ENCODE peak calls at places on chromosome 2, in nine cellular contexts. One of them, this sample, is unnamed.

GRCh38 chr2:78589871-78590270 is 435.6 kb upstream of the REG3G start:
- DNase-seq in foreskin keratinocyte: no peak
- DNase-seq in Calu3: no peak
- DNase-seq in left ventricle myocardium inferior: no peak
- DNase-seq in glutamatergic neuron: no peak
- DNase-seq in progenitor cell of endocrine pancreas: no peak
- DNase-seq in AG10803: no peak
- DNase-seq in fibroblast of lung: no peak
- DNase-seq in esophagus squamous epithelium: no peak
- DNase-seq in this sample: no peak

GRCh38 chr2:14182227-14182946 is 450.1 kb upstream of the LRATD1 start:
- DNase-seq in left ventricle myocardium inferior: no peak
- DNase-seq in Calu3: no peak
- DNase-seq in AG10803: no peak
- DNase-seq in foreskin keratinocyte: no peak
- DNase-seq in glutamatergic neuron: no peak
- DNase-seq in esophagus squamous epithelium: no peak
- DNase-seq in fibroblast of lung: no peak
- DNase-seq in progenitor cell of endocrine pancreas: no peak
- DNase-seq in this sample: peak

GRCh38 chr2:164917296-164917903 is 37.9 kb downstream of the SLC38A11 start:
- DNase-seq in Calu3: peak
- DNase-seq in esophagus squamous epithelium: no peak
- DNase-seq in progenitor cell of endocrine pancreas: peak
- DNase-seq in fibroblast of lung: peak
- DNase-seq in left ventricle myocardium inferior: peak
- DNase-seq in glutamatergic neuron: no peak
- DNase-seq in AG10803: peak
- DNase-seq in foreskin keratinocyte: no peak
- DNase-seq in this sample: no peak

GRCh38 chr2:97741251-97741650 is 27.9 kb downstream of the ZAP70 start:
- DNase-seq in left ventricle myocardium inferior: peak
- DNase-seq in Calu3: no peak
- DNase-seq in glutamatergic neuron: no peak
- DNase-seq in esophagus squamous epithelium: no peak
- DNase-seq in fibroblast of lung: no peak
- DNase-seq in progenitor cell of endocrine pancreas: no peak
- DNase-seq in AG10803: no peak
- DNase-seq in foreskin keratinocyte: no peak
- DNase-seq in this sample: no peak

GRCh38 chr2:143906850-143907249 is 613.1 kb downstream of the ZEB2 start:
- DNase-seq in left ventricle myocardium inferior: no peak
- DNase-seq in foreskin keratinocyte: no peak
- DNase-seq in Calu3: no peak
- DNase-seq in fibroblast of lung: no peak
- DNase-seq in progenitor cell of endocrine pancreas: no peak
- DNase-seq in glutamatergic neuron: no peak
- DNase-seq in AG10803: no peak
- DNase-seq in esophagus squamous epithelium: no peak
- DNase-seq in this sample: no peak

GRCh38 chr2:219041252-219041651 is at the start of gene CFAP65:
- DNase-seq in glutamatergic neuron: peak
- DNase-seq in AG10803: peak
- DNase-seq in fibroblast of lung: peak
- DNase-seq in Calu3: peak
- DNase-seq in foreskin keratinocyte: no peak
- DNase-seq in left ventricle myocardium inferior: no peak
- DNase-seq in progenitor cell of endocrine pancreas: no peak
- DNase-seq in esophagus squamous epithelium: no peak
- DNase-seq in this sample: peak

GRCh38 chr2:220687231-220687843 is 884.8 kb downstream of the EPHA4 start:
- DNase-seq in esophagus squamous epithelium: no peak
- DNase-seq in AG10803: peak
- DNase-seq in fibroblast of lung: peak
- DNase-seq in glutamatergic neuron: peak
- DNase-seq in Calu3: peak
- DNase-seq in progenitor cell of endocrine pancreas: peak
- DNase-seq in foreskin keratinocyte: peak
- DNase-seq in left ventricle myocardium inferior: peak
- DNase-seq in this sample: no peak

GRCh38 chr2:18510775-18511174 is 49.7 kb downstream of the RDH14 start:
- DNase-seq in AG10803: no peak
- DNase-seq in progenitor cell of endocrine pancreas: no peak
- DNase-seq in fibroblast of lung: no peak
- DNase-seq in foreskin keratinocyte: no peak
- DNase-seq in Calu3: no peak
- DNase-seq in glutamatergic neuron: no peak
- DNase-seq in esophagus squamous epithelium: no peak
- DNase-seq in left ventricle myocardium inferior: no peak
- DNase-seq in this sample: no peak

GRCh38 chr2:59910176-59910575 is 643.3 kb downstream of the BCL11A start:
- DNase-seq in esophagus squamous epithelium: no peak
- DNase-seq in AG10803: no peak
- DNase-seq in foreskin keratinocyte: no peak
- DNase-seq in left ventricle myocardium inferior: no peak
- DNase-seq in Calu3: no peak
- DNase-seq in progenitor cell of endocrine pancreas: no peak
- DNase-seq in glutamatergic neuron: no peak
- DNase-seq in fibroblast of lung: no peak
- DNase-seq in this sample: no peak

GRCh38 chr2:236498369-236498768 is 71.3 kb upstream of the ACKR3 start:
- DNase-seq in left ventricle myocardium inferior: peak
- DNase-seq in AG10803: peak
- DNase-seq in esophagus squamous epithelium: no peak
- DNase-seq in progenitor cell of endocrine pancreas: no peak
- DNase-seq in Calu3: peak
- DNase-seq in fibroblast of lung: peak
- DNase-seq in glutamatergic neuron: no peak
- DNase-seq in foreskin keratinocyte: no peak
- DNase-seq in this sample: no peak

GRCh38 chr2:236501026-236501425 is 68.6 kb upstream of the ACKR3 start:
- DNase-seq in foreskin keratinocyte: no peak
- DNase-seq in progenitor cell of endocrine pancreas: no peak
- DNase-seq in AG10803: no peak
- DNase-seq in glutamatergic neuron: no peak
- DNase-seq in Calu3: no peak
- DNase-seq in fibroblast of lung: no peak
- DNase-seq in esophagus squamous epithelium: no peak
- DNase-seq in left ventricle myocardium inferior: no peak
- DNase-seq in this sample: no peak

GRCh38 chr2:236501531-236501930 is 68.1 kb upstream of the ACKR3 start:
- DNase-seq in esophagus squamous epithelium: no peak
- DNase-seq in foreskin keratinocyte: no peak
- DNase-seq in AG10803: no peak
- DNase-seq in glutamatergic neuron: no peak
- DNase-seq in fibroblast of lung: no peak
- DNase-seq in Calu3: no peak
- DNase-seq in progenitor cell of endocrine pancreas: no peak
- DNase-seq in left ventricle myocardium inferior: no peak
- DNase-seq in this sample: no peak

GRCh38 chr2:236499691-236500573 is 69.7 kb upstream of the ACKR3 start:
- DNase-seq in left ventricle myocardium inferior: no peak
- DNase-seq in foreskin keratinocyte: no peak
- DNase-seq in Calu3: no peak
- DNase-seq in esophagus squamous epithelium: no peak
- DNase-seq in progenitor cell of endocrine pancreas: no peak
- DNase-seq in AG10803: peak
- DNase-seq in fibroblast of lung: peak
- DNase-seq in glutamatergic neuron: no peak
- DNase-seq in this sample: peak

GRCh38 chr2:236496311-236496710 is 73.3 kb upstream of the ACKR3 start:
- DNase-seq in foreskin keratinocyte: no peak
- DNase-seq in progenitor cell of endocrine pancreas: no peak
- DNase-seq in fibroblast of lung: no peak
- DNase-seq in AG10803: no peak
- DNase-seq in Calu3: no peak
- DNase-seq in glutamatergic neuron: no peak
- DNase-seq in left ventricle myocardium inferior: no peak
- DNase-seq in esophagus squamous epithelium: no peak
- DNase-seq in this sample: no peak
- TF ChIP-seq CTCF in foreskin keratinocyte: no peak
- TF ChIP-seq CTCF in progenitor cell of endocrine pancreas: no peak
- TF ChIP-seq CTCF in fibroblast of lung: no peak
- TF ChIP-seq CTCF in AG10803: no peak
- TF ChIP-seq CTCF in Calu3: no peak
- TF ChIP-seq CTCF in glutamatergic neuron: no peak
- TF ChIP-seq CTCF in left ventricle myocardium inferior: no peak
- TF ChIP-seq CTCF in esophagus squamous epithelium: no peak
- TF ChIP-seq CTCF in this sample: no peak

GRCh38 chr2:12173943-12174340 is 427.5 kb downstream of the LPIN1 start:
- DNase-seq in glutamatergic neuron: no peak
- DNase-seq in left ventricle myocardium inferior: no peak
- DNase-seq in fibroblast of lung: no peak
- DNase-seq in AG10803: no peak
- DNase-seq in esophagus squamous epithelium: no peak
- DNase-seq in foreskin keratinocyte: no peak
- DNase-seq in progenitor cell of endocrine pancreas: no peak
- DNase-seq in Calu3: no peak
- DNase-seq in this sample: no peak

GRCh38 chr2:12170151-12170550 is 423.7 kb downstream of the LPIN1 start:
- DNase-seq in left ventricle myocardium inferior: no peak
- DNase-seq in Calu3: no peak
- DNase-seq in progenitor cell of endocrine pancreas: no peak
- DNase-seq in esophagus squamous epithelium: no peak
- DNase-seq in foreskin keratinocyte: no peak
- DNase-seq in AG10803: peak
- DNase-seq in glutamatergic neuron: no peak
- DNase-seq in fibroblast of lung: no peak
- DNase-seq in this sample: no peak

GRCh38 chr2:12175323-12175722 is 428.9 kb downstream of the LPIN1 start:
- DNase-seq in left ventricle myocardium inferior: no peak
- DNase-seq in AG10803: no peak
- DNase-seq in esophagus squamous epithelium: no peak
- DNase-seq in glutamatergic neuron: no peak
- DNase-seq in foreskin keratinocyte: no peak
- DNase-seq in progenitor cell of endocrine pancreas: no peak
- DNase-seq in fibroblast of lung: no peak
- DNase-seq in Calu3: no peak
- DNase-seq in this sample: no peak

GRCh38 chr2:12176621-12177020 is 430.2 kb downstream of the LPIN1 start:
- DNase-seq in esophagus squamous epithelium: no peak
- DNase-seq in progenitor cell of endocrine pancreas: no peak
- DNase-seq in glutamatergic neuron: no peak
- DNase-seq in fibroblast of lung: no peak
- DNase-seq in Calu3: no peak
- DNase-seq in left ventricle myocardium inferior: no peak
- DNase-seq in foreskin keratinocyte: peak
- DNase-seq in AG10803: no peak
- DNase-seq in this sample: no peak

DNA sequence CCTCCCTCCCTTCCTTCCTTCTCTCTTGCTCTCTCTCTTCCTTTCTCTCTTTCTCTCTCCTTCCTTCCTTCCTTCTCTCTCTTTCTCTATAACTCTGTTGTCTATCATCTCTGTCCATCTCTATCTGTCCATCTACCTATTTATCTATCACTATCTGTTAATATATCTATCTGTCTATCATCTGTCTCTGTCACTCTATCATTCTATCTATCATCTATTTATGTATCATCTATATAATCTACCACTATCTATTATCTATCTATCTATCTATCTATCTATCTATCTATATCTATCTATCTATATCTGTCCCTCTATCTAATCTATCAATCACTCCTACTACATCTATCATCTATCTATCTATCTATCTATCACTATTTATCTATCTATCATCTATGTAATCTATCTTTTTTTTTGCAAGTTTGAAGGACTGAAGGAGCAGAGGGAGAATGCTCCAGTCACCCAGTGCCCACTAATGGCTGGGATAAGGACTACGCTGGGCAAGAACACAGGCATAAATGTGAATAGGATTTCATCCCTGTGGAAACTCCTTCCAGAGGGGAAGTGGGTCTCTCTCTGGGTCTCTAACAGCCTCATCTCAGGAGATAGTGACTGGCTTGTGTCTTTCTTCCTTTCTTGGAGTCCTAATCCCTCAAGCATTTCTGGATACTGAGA is 427.0 kb downstream of the LPIN1 start:
- DNase-seq in AG10803: peak
- DNase-seq in glutamatergic neuron: no peak
- DNase-seq in fibroblast of lung: no peak
- DNase-seq in Calu3: no peak
- DNase-seq in foreskin keratinocyte: no peak
- DNase-seq in left ventricle myocardium inferior: no peak
- DNase-seq in progenitor cell of endocrine pancreas: no peak
- DNase-seq in esophagus squamous epithelium: no peak
- DNase-seq in this sample: no peak
- TF ChIP-seq CTCF in AG10803: peak
- TF ChIP-seq CTCF in glutamatergic neuron: no peak
- TF ChIP-seq CTCF in fibroblast of lung: peak
- TF ChIP-seq CTCF in Calu3: no peak
- TF ChIP-seq CTCF in foreskin keratinocyte: peak
- TF ChIP-seq CTCF in left ventricle myocardium inferior: no peak
- TF ChIP-seq CTCF in progenitor cell of endocrine pancreas: no peak
- TF ChIP-seq CTCF in esophagus squamous epithelium: no peak
- TF ChIP-seq CTCF in this sample: peak

GRCh38 chr2:74119324-74119723 is 28.4 kb downstream of the BOLA3 start:
- DNase-seq in left ventricle myocardium inferior: no peak
- DNase-seq in fibroblast of lung: peak
- DNase-seq in esophagus squamous epithelium: no peak
- DNase-seq in foreskin keratinocyte: no peak
- DNase-seq in AG10803: peak
- DNase-seq in Calu3: no peak
- DNase-seq in glutamatergic neuron: no peak
- DNase-seq in progenitor cell of endocrine pancreas: no peak
- DNase-seq in this sample: no peak
- TF ChIP-seq CTCF in left ventricle myocardium inferior: no peak
- TF ChIP-seq CTCF in fibroblast of lung: no peak
- TF ChIP-seq CTCF in esophagus squamous epithelium: no peak
- TF ChIP-seq CTCF in foreskin keratinocyte: peak
- TF ChIP-seq CTCF in AG10803: peak
- TF ChIP-seq CTCF in Calu3: no peak
- TF ChIP-seq CTCF in glutamatergic neuron: no peak
- TF ChIP-seq CTCF in progenitor cell of endocrine pancreas: no peak
- TF ChIP-seq CTCF in this sample: no peak

GRCh38 chr2:27050281-27050995 is 1.0 kb upstream of the AGBL5 start:
- DNase-seq in fibroblast of lung: peak
- DNase-seq in Calu3: peak
- DNase-seq in AG10803: peak
- DNase-seq in foreskin keratinocyte: no peak
- DNase-seq in progenitor cell of endocrine pancreas: peak
- DNase-seq in left ventricle myocardium inferior: peak
- DNase-seq in esophagus squamous epithelium: peak
- DNase-seq in glutamatergic neuron: peak
- DNase-seq in this sample: peak
- TF ChIP-seq CTCF in fibroblast of lung: peak
- TF ChIP-seq CTCF in Calu3: peak
- TF ChIP-seq CTCF in AG10803: peak
- TF ChIP-seq CTCF in foreskin keratinocyte: peak
- TF ChIP-seq CTCF in progenitor cell of endocrine pancreas: peak
- TF ChIP-seq CTCF in left ventricle myocardium inferior: peak
- TF ChIP-seq CTCF in esophagus squamous epithelium: no peak
- TF ChIP-seq CTCF in glutamatergic neuron: peak
- TF ChIP-seq CTCF in this sample: peak

This sample was measured in CD14-positive monocyte.